ENCODE peak calls at places on chromosomes 3 and 15, in nine cellular contexts. J is neural progenitor cell, O is HL-60, Q is neural crest cell, G is endodermal cell, U is HepG2, S is dorsolateral prefrontal cortex, Z is foreskin fibroblast, F is astrocyte of the spinal cord. D is an unnamed sample.
A peak's percentile ranks its signal among the peaks of the same experiment; 100 is the strongest.

GRCh38 chr3:123156276-123156995 is 45.3 kb upstream of the SEC22A start:
- DNase-seq in S (no peak), F (no peak), J (no peak), G (peak; percentile 30), O (no peak), U (no peak), Z (no peak), Q (no peak), D (no peak)

GRCh38 chr3:179415377-179415776 is 35.9 kb downstream of the GNB4 start:
- DNase-seq in S (no peak), U (no peak), J (no peak), F (no peak), Q (no peak), O (no peak), G (no peak), Z (no peak), D (no peak)

GRCh38 chr3:127761101-127761802 is 61.1 kb downstream of the MGLL start:
- DNase-seq in U (no peak), O (no peak), Q (no peak), S (no peak), Z (no peak), J (no peak), G (no peak), F (no peak), D (no peak)

GRCh38 chr15:33126559-33127290 is 67.8 kb downstream of the FMN1 start:
- DNase-seq in O (peak; percentile 58), G (peak; percentile 72), Q (no peak), Z (peak; percentile 98), J (peak; percentile 17), S (no peak), F (peak; percentile 97), U (peak; percentile 9), D (no peak)

GRCh38 chr3:77468408-77469045 is 428.6 kb downstream of the ROBO2 start:
- DNase-seq in Q (no peak), O (no peak), J (no peak), G (no peak), F (peak; percentile 6), S (no peak), Z (no peak), U (no peak), D (peak; percentile 32)

GRCh38 chr3:141412087-141412935 is 44.0 kb downstream of the ZBTB38 start:
- DNase-seq in S (no peak), Z (peak; percentile 84), O (no peak), U (peak; percentile 49), G (no peak), F (peak; percentile 84), Q (peak; percentile 12), J (peak; percentile 44), D (no peak)

GRCh38 chr15:62444104-62445027 is 279.3 kb upstream of the C2CD4B start:
- DNase-seq in O (no peak), Q (no peak), Z (peak; percentile 97), J (no peak), F (peak; percentile 93), G (no peak), U (no peak), S (no peak), D (no peak)

GRCh38 chr15:62482715-62483429 is 317.8 kb upstream of the C2CD4B start:
- DNase-seq in U (peak; percentile 48), O (no peak), S (no peak), J (peak; percentile 72), Z (peak; percentile 72), G (peak; percentile 94), F (no peak), Q (peak; percentile 22), D (peak; percentile 27)

GRCh38 chr3:73385538-73385937 is 239.2 kb downstream of the PDZRN3 start:
- DNase-seq in G (no peak), S (no peak), U (no peak), J (no peak), Z (no peak), Q (no peak), O (no peak), F (no peak), D (no peak)

GRCh38 chr3:59469948-59470723 is 420.3 kb upstream of the CFAP20DC start:
- DNase-seq in U (no peak), O (no peak), J (no peak), Z (peak; percentile 33), S (no peak), G (no peak), F (no peak), Q (no peak), D (no peak)

GRCh38 chr3:152319256-152319655 is 50.5 kb downstream of the MBNL1 start:
- DNase-seq in F (no peak), G (no peak), U (no peak), J (no peak), S (no peak), Q (no peak), Z (no peak), O (no peak), D (no peak)

GRCh38 chr15:40094156-40094555 is 14.5 kb downstream of the BMF start:
- DNase-seq in S (no peak), Z (no peak), F (no peak), O (no peak), G (no peak), U (no peak), Q (no peak), J (no peak), D (no peak)

GRCh38 chr15:43483306-43484128 is 9.4 kb downstream of the TP53BP1 start:
- DNase-seq in O (no peak), Q (no peak), F (no peak), Z (peak; percentile 48), S (no peak), G (no peak), U (no peak), J (no peak), D (no peak)

GRCh38 chr3:85007195-85008094 is 48.7 kb downstream of the CADM2 start:
- DNase-seq in F (no peak), U (peak; percentile 90), Z (no peak), G (no peak), S (no peak), Q (no peak), J (no peak), O (peak; percentile 7), D (no peak)

GRCh38 chr15:80496101-80496500 is 91.9 kb downstream of the ARNT2 start:
- DNase-seq in J (no peak), F (no peak), O (no peak), S (no peak), Q (no peak), G (no peak), U (no peak), Z (no peak), D (no peak)

GRCh38 chr3:99502871-99503270 is 135.5 kb upstream of the COL8A1 start:
- DNase-seq in O (no peak), S (no peak), U (no peak), G (no peak), Z (peak; percentile 24), J (no peak), Q (no peak), F (peak; percentile 55), D (no peak)

GRCh38 chr3:197426161-197426566 is 127.8 kb upstream of the DLG1 start:
- DNase-seq in G (no peak), S (no peak), Q (no peak), O (no peak), U (no peak), F (peak; percentile 54), J (no peak), Z (peak; percentile 15), D (no peak)

GRCh38 chr3:133937756-133938601 is 42.3 kb upstream of the RAB6B start:
- DNase-seq in O (no peak), G (peak; percentile 42), F (peak; percentile 83), U (no peak), J (no peak), Z (peak; percentile 74), Q (no peak), S (no peak), D (no peak)
- TF ChIP-seq CTCF in O (no peak), G (no peak), F (no peak), U (no peak), J (no peak), Z (peak; percentile 7), Q (no peak), S (no peak), D (no peak)

DNA sequence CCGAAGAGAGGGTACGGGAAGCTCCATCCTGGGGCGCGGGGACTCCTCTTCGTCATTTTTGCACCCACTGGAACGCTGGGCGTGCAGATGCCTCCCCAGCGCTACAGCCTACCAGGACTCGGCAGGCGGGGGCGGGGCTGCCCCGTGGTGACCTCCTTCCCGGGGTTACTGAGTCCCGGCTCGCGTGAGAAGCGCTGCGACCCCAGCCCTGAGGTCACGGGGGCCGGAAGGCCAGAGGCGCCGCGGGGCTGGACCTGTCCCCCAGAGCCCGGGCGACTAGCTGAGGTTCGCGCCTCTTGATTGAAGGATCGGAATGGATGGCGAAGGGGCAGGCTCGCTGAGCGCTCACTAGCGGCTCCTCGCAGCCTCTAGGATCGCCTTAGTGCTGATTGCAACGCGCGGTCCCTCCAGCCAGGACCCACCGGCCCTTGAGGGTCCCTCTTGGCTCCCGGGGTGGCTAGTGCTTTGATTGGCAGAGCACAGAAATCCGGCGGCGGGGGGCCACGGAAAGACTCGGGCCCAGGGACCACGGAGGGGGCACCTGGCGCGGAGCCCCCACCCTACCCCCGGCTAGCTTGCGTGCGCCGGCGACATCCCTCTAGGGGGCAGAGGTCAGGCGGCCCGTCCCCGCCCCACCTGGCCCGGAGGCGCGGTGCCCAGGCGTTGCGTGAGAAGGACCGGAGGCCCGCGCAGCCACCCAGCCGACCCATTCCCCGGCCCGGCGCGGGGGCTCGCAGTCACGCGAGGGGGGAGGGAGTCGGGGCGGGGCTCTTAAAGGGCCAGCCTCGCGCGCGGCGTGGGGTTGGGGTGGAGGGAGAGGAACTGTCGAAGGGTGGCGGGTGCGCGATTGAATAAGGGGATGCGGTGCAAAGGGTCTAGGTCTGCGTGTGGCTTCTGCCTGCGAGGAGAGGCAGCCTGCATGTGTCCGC is 781 bp upstream of the CYP1A1 start:
- DNase-seq in S (no peak), G (peak; percentile 83), J (peak; percentile 79), Q (peak; percentile 65), F (no peak), U (peak; percentile 46), O (peak; percentile 52), Z (peak; percentile 54), D (peak; percentile 69)
- TF ChIP-seq CTCF in S (no peak), G (peak; percentile 42), J (peak; percentile 33), Q (no peak), F (no peak), U (peak; percentile 46), O (no peak), Z (no peak), D (no peak)

GRCh38 chr3:16240229-16241023 is 24.3 kb downstream of the DPH3 start:
- DNase-seq in G (no peak), Z (peak; percentile 87), U (no peak), Q (no peak), O (peak; percentile 74), F (peak; percentile 49), J (no peak), S (no peak), D (no peak)
- TF ChIP-seq CTCF in G (no peak), Z (no peak), U (no peak), Q (no peak), O (no peak), F (no peak), J (no peak), S (no peak), D (no peak)

GRCh38 chr15:83993591-83993990 is 242.0 kb upstream of the GOLGA6L4 start:
- DNase-seq in Z (no peak), F (no peak), G (no peak), Q (no peak), J (no peak), U (no peak), S (no peak), O (no peak), D (no peak)
- TF ChIP-seq CTCF in Z (no peak), F (no peak), G (peak; percentile 60), Q (no peak), J (peak; percentile 25), U (no peak), S (no peak), O (no peak), D (no peak)

GRCh38 chr3:136042608-136043221 is 77.2 kb downstream of the PPP2R3A start:
- DNase-seq in U (peak; percentile 35), G (no peak), S (no peak), Z (peak; percentile 72), Q (no peak), J (peak; percentile 63), O (no peak), F (peak; percentile 77), D (no peak)
- TF ChIP-seq CTCF in U (peak; percentile 44), G (peak; percentile 81), S (peak; percentile 70), Z (peak; percentile 44), Q (peak; percentile 80), J (peak; percentile 73), O (no peak), F (peak; percentile 64), D (peak; percentile 63)

D was measured in glutamatergic neuron.